ENCODE peak calls at places on chromosome 11, in four cellular contexts. O, Q, Z and P are unnamed samples.

GRCh38 chr11:35478411-35479139 is 46.8 kb downstream of the PAMR1 start:
- DNase-seq in O (no peak), Q (no peak), Z (no peak), P (no peak)

GRCh38 chr11:33040127-33040861 is 922 bp downstream of the TCP11L1 start:
- DNase-seq in O (no peak), Q (no peak), Z (no peak), P (no peak)

GRCh38 chr11:44556735-44557409 is 8.6 kb upstream of the CD82 start:
- DNase-seq in O (peak), Q (peak), Z (peak), P (peak)

GRCh38 chr11:2891901-2892214 is 6.3 kb upstream of the CDKN1C start:
- DNase-seq in O (peak), Q (peak), Z (no peak), P (peak)

GRCh38 chr11:125874556-125875124 is 12.8 kb upstream of the HYLS1 start:
- DNase-seq in O (peak), Q (no peak), Z (peak), P (no peak)

GRCh38 chr11:34512810-34513673 is 552 bp downstream of the ELF5 start:
- DNase-seq in O (peak), Q (no peak), Z (peak), P (no peak)

GRCh38 chr11:15499684-15500083 is 385.0 kb downstream of the INSC start:
- DNase-seq in O (no peak), Q (no peak), Z (no peak), P (no peak)

GRCh38 chr11:70139785-70140410 is 61.8 kb downstream of the ANO1 start:
- DNase-seq in O (no peak), Q (no peak), Z (no peak), P (no peak)

GRCh38 chr11:83871013-83871412 is 584.8 kb upstream of the CCDC90B start:
- DNase-seq in O (no peak), Q (no peak), Z (no peak), P (no peak)

GRCh38 chr11:118939412-118939915 is 13.7 kb upstream of the BCL9L start:
- DNase-seq in O (no peak), Q (no peak), Z (no peak), P (no peak)

GRCh38 chr11:109946322-109946846 is 146.8 kb upstream of the ZC3H12C start:
- DNase-seq in O (peak), Q (peak), Z (peak), P (peak)

GRCh38 chr11:587978-588380 is 11.7 kb downstream of the PHRF1 start:
- DNase-seq in O (no peak), Q (no peak), Z (peak), P (no peak)

GRCh38 chr11:14148653-14149273 is 186.2 kb downstream of the SPON1 start:
- DNase-seq in O (no peak), Q (no peak), Z (no peak), P (no peak)

GRCh38 chr11:108825381-108825780 is 160.5 kb downstream of the DDX10 start:
- DNase-seq in O (no peak), Q (no peak), Z (no peak), P (no peak)

GRCh38 chr11:45233121-45233803 is 52.9 kb downstream of the SYT13 start:
- DNase-seq in O (peak), Q (peak), Z (peak), P (peak)

GRCh38 chr11:64877390-64878222 is 815 bp downstream of the EHD1 start:
- DNase-seq in O (no peak), Q (no peak), Z (no peak), P (peak)

GRCh38 chr11:118537409-118537980 is 6.5 kb downstream of the TMEM25 start:
- DNase-seq in O (no peak), Q (no peak), Z (no peak), P (no peak)

GRCh38 chr11:70399681-70400112 is 1.4 kb downstream of the CTTN start:
- DNase-seq in O (peak), Q (peak), Z (no peak), P (peak)

GRCh38 chr11:118343981-118344521 is at the start of gene CD3G:
- DNase-seq in O (no peak), Q (no peak), Z (peak), P (no peak)

GRCh38 chr11:130023204-130023603 is 20.6 kb upstream of the PRDM10 start:
- DNase-seq in O (no peak), Q (no peak), Z (no peak), P (no peak)

GRCh38 chr11:114280696-114281095 is 15.5 kb upstream of the NNMT start:
- DNase-seq in O (peak), Q (peak), Z (no peak), P (peak)

GRCh38 chr11:68780829-68781228 is 29.5 kb upstream of the TESMIN start:
- DNase-seq in O (peak), Q (no peak), Z (no peak), P (peak)